ENCODE peak calls at places on chromosomes 11 and 22, in four cellular contexts. G, V, A and H are unnamed samples.

GRCh38 chr11:18222814-18223421 is 13.7 kb downstream of the SAA4 start:
- DNase-seq in A (no peak), V (no peak), G (no peak), H (no peak)

GRCh38 chr11:66280428-66280827 is 2.5 kb downstream of the CNIH2 start:
- DNase-seq in G (no peak), A (no peak), V (no peak), H (no peak)

GRCh38 chr11:43756575-43756974 is 76.0 kb downstream of the HSD17B12 start:
- DNase-seq in V (no peak), A (no peak), G (no peak), H (peak)

GRCh38 chr11:125301301-125301700 is 136.8 kb downstream of the PKNOX2 start:
- DNase-seq in G (no peak), A (no peak), V (no peak), H (no peak)

GRCh38 chr11:34030386-34030785 is 21.1 kb upstream of the CAPRIN1 start:
- DNase-seq in G (no peak), A (no peak), V (no peak), H (no peak)

GRCh38 chr22:19554834-19555404 is 30.7 kb upstream of the CLDN5 start:
- DNase-seq in A (peak), G (no peak), V (no peak), H (peak)

GRCh38 chr11:128483211-128483788 is 104.1 kb downstream of the ETS1 start:
- DNase-seq in G (no peak), V (peak), A (no peak), H (no peak)

GRCh38 chr11:76694664-76695063 is 24.1 kb upstream of the LRRC32 start:
- DNase-seq in G (no peak), A (peak), V (no peak), H (peak)

GRCh38 chr22:49452362-49452946 is 375.2 kb downstream of the BRD1 start:
- DNase-seq in V (no peak), A (no peak), G (no peak), H (no peak)

GRCh38 chr11:70769521-70769920 is 371.2 kb downstream of the CTTN start:
- DNase-seq in G (no peak), A (no peak), V (no peak), H (no peak)

GRCh38 chr11:95269402-95269801 is 38.4 kb upstream of the SESN3 start:
- DNase-seq in V (no peak), A (no peak), G (no peak), H (no peak)

GRCh38 chr22:17343766-17344165 is 25.5 kb upstream of the CECR2 start:
- DNase-seq in V (no peak), A (no peak), G (no peak), H (no peak)

GRCh38 chr11:114183041-114183511 is 113.1 kb upstream of the NNMT start:
- DNase-seq in G (peak), V (peak), A (peak), H (no peak)

GRCh38 chr22:47020157-47020556 is 257.7 kb downstream of the TBC1D22A start:
- DNase-seq in G (no peak), V (no peak), A (peak), H (peak)

GRCh38 chr22:39900306-39901227 is at the start of gene GRAP2:
- DNase-seq in A (no peak), G (peak), V (peak), H (no peak)

GRCh38 chr22:35292786-35293185 is 6.9 kb upstream of the TOM1 start:
- DNase-seq in V (no peak), A (no peak), G (no peak), H (no peak)

GRCh38 chr22:49754674-49755590 is 72.7 kb downstream of the BRD1 start:
- DNase-seq in G (no peak), A (no peak), V (no peak), H (no peak)